ENCODE peak calls at places on chromosomes 1 and 21, in four cellular contexts. G is aorta, Z is fibroblast of lung, R is thoracic aorta. C is an unnamed sample.

GRCh38 chr1:204359474-204360255 is at the start of gene PLEKHA6:
- DNase-seq in G (peak), Z (peak), R (no peak), C (peak)

GRCh38 chr1:229454056-229454455 is 20.2 kb upstream of the ACTA1 start:
- DNase-seq in G (no peak), Z (no peak), R (no peak), C (no peak)

GRCh38 chr1:230332429-230333088 is 93.6 kb downstream of the PGBD5 start:
- DNase-seq in G (peak), Z (no peak), R (no peak), C (no peak)

GRCh38 chr1:66929289-66929688 is 4.5 kb downstream of the MIER1 start:
- DNase-seq in G (no peak), Z (no peak), R (no peak), C (no peak)

GRCh38 chr1:210072129-210072528 is 134.1 kb downstream of the SYT14 start:
- DNase-seq in G (no peak), Z (no peak), R (no peak), C (no peak)

GRCh38 chr1:226809785-226810571 is 60.4 kb upstream of the PSEN2 start:
- DNase-seq in G (no peak), Z (no peak), R (no peak), C (no peak)

GRCh38 chr1:109807822-109808680 is 44.3 kb upstream of the EPS8L3 start:
- DNase-seq in G (peak), Z (peak), R (no peak), C (no peak)

GRCh38 chr1:197526736-197527371 is 248.4 kb downstream of the DENND1B start:
- DNase-seq in G (no peak), Z (peak), R (no peak), C (no peak)

GRCh38 chr1:45913183-45913924 is 109.9 kb downstream of the MAST2 start:
- DNase-seq in G (no peak), Z (peak), R (peak), C (no peak)

GRCh38 chr1:163055531-163055930 is 13.6 kb upstream of the RGS4 start:
- DNase-seq in G (no peak), Z (no peak), R (no peak), C (no peak)

GRCh38 chr21:38438476-38438893 is 59.8 kb downstream of the ERG start:
- DNase-seq in G (peak), Z (peak), R (no peak), C (no peak)

GRCh38 chr1:246492611-246493245 is 14.4 kb downstream of the SMYD3 start:
- DNase-seq in G (no peak), Z (peak), R (no peak), C (no peak)

GRCh38 chr1:84997667-84998600 is 1.0 kb upstream of the MCOLN2 start:
- DNase-seq in G (no peak), Z (peak), R (no peak), C (no peak)

GRCh38 chr1:218242171-218242570 is 42.9 kb upstream of the RRP15 start:
- DNase-seq in G (no peak), Z (no peak), R (no peak), C (no peak)

GRCh38 chr1:8378202-8378601 is 60.3 kb downstream of the SLC45A1 start:
- DNase-seq in G (no peak), Z (peak), R (no peak), C (no peak)

GRCh38 chr1:100430368-100430767 is 78.1 kb downstream of the CDC14A start:
- DNase-seq in G (no peak), Z (peak), R (no peak), C (no peak)

GRCh38 chr1:44407430-44408180 is 2.5 kb downstream of the RNF220 start:
- DNase-seq in G (peak), Z (no peak), R (no peak), C (no peak)

GRCh38 chr1:200535605-200536004 is 84.9 kb downstream of the KIF14 start:
- DNase-seq in G (no peak), Z (peak), R (no peak), C (no peak)

GRCh38 chr1:113758631-113759340 is 500 bp downstream of the PHTF1 start:
- DNase-seq in G (peak), Z (peak), R (peak), C (peak)

GRCh38 chr1:56120021-56120420 is 459.3 kb downstream of the PLPP3 start:
- DNase-seq in G (no peak), Z (peak), R (no peak), C (no peak)

GRCh38 chr1:54876814-54877213 is 10.2 kb downstream of the DHCR24 start:
- DNase-seq in G (no peak), Z (no peak), R (no peak), C (no peak)

GRCh38 chr1:224718470-224719053 is 102.4 kb downstream of the CNIH3 start:
- DNase-seq in G (peak), Z (no peak), R (no peak), C (no peak)

GRCh38 chr21:45032977-45033705 is 41.2 kb upstream of the ADARB1 start:
- DNase-seq in G (peak), Z (peak), R (no peak), C (no peak)

GRCh38 chr1:54265661-54266060 is 65.7 kb downstream of the MRPL37 start:
- DNase-seq in G (no peak), Z (no peak), R (no peak), C (no peak)

GRCh38 chr1:41719128-41719527 is 199.6 kb downstream of the HIVEP3 start:
- DNase-seq in G (no peak), Z (no peak), R (no peak), C (no peak)

GRCh38 chr1:201145816-201146215 is 8.5 kb downstream of the TMEM9 start:
- DNase-seq in G (no peak), Z (no peak), R (no peak), C (no peak)

GRCh38 chr1:156291226-156292061 is 4.0 kb downstream of the GLMP start:
- DNase-seq in G (peak), Z (peak), R (peak), C (peak)

GRCh38 chr1:7290971-7291970 is 479.8 kb upstream of the VAMP3 start:
- DNase-seq in G (no peak), Z (peak), R (no peak), C (peak)

GRCh38 chr1:109828756-109829505 is 65.2 kb upstream of the EPS8L3 start:
- DNase-seq in G (no peak), Z (no peak), R (no peak), C (no peak)

GRCh38 chr1:6490181-6491075 is 1.0 kb downstream of the PLEKHG5 start:
- DNase-seq in G (peak), Z (peak), R (no peak), C (no peak)

GRCh38 chr1:243254927-243255790 is at the start of gene CEP170:
- DNase-seq in G (peak), Z (peak), R (peak), C (peak)

GRCh38 chr1:3315991-3316943 is 138.2 kb upstream of the ARHGEF16 start:
- DNase-seq in G (no peak), Z (no peak), R (no peak), C (no peak)

GRCh38 chr1:44786138-44786840 is 1.7 kb downstream of the BEST4 start:
- DNase-seq in G (peak), Z (peak), R (no peak), C (peak)

DNA sequence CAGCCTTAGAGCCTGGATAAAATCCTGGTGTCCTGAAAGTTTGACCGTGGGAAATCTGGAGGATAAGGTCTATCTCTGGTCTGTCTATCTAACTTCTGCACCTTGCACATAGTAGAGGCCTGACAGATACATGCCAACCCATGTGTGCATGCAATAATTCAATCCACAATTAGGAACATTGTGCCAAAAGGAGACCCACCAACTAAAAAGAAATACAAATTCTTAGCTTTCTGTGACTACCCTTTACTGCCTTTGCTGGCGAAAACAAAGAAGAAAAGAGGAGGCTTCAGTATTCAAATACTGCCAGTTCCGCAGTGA is 381 bp upstream of the KLHL20 start:
- DNase-seq in G (no peak), Z (no peak), R (no peak), C (no peak)
- H3K27ac ChIP-seq in G (peak), Z (peak), R (peak), C (peak)

DNA sequence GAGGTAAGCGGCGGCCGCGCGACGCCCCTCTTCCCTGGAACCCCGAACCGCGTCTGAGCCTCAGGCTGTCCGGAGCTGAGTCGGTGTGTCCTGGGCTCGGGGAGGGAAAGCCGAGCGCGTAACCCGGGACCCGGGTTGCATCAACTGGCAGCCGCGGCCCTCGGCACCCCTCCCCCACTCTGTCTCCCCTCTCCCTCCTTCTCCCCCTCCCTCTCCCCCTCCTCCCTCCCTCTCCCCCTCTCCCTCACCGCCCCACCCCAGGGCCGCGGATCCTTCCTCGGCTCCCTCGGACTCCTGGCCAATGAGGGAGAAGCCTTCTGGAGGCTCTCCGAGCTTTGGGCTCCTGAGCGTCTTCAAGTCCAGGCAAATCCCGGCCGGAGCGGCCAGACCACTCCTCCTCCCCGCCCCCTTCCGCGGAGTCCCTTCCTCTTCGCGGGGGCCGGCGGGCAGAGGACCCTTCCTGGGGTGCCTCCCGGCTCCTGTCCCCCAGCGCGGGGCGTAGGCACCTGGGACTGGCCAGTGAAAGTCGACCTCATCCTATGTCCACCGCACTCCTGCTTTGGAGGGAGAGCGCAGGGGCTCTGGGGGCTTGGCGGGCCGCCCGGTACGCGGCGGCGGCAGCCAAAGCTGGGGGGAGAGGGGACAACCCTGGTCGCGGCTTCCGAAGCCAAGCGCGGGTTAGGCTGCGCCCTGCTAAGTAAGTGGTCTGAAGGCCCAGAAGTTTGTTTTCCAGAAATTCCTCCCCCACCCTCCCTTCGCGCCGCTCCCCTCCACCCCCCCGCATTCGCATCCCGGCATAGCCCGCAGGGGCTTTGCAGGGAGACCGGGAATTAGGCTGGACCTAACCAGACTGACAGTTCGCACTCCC is 851 bp downstream of the SESN2 start:
- DNase-seq in G (peak), Z (peak), R (no peak), C (no peak)
- H3K27ac ChIP-seq in G (no peak), Z (peak), R (peak), C (peak)

GRCh38 chr1:33036526-33037503 is at the start of gene AK2:
- DNase-seq in G (peak), Z (peak), R (peak), C (peak)
- H3K27ac ChIP-seq in G (no peak), Z (peak), R (no peak), C (peak)

DNA sequence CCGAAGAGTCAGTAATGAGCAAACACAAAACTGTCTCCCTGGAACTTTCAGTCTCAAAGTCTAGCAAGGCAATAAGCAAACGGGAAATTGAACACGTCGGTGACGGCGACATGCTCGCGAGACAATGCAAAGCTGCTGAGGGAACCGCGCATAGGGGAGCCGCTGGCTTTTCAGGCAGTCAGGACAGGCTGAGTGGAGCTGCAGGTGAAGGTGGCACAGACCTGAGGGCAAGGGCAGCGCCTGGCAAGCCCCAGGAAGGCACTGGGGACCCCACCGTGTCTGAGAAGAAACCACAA is 4.9 kb downstream of the INTS11 start:
- DNase-seq in G (no peak), Z (no peak), R (no peak), C (no peak)
- H3K27ac ChIP-seq in G (no peak), Z (no peak), R (peak), C (no peak)

GRCh38 chr1:211576717-211577116 is 2.2 kb downstream of the SLC30A1 start:
- DNase-seq in G (no peak), Z (no peak), R (no peak), C (no peak)

GRCh38 chr1:211578640-211579433 is at the start of gene SLC30A1:
- DNase-seq in G (peak), Z (peak), R (peak), C (peak)

GRCh38 chr1:211579434-211580302 is 707 bp upstream of the SLC30A1 start:
- DNase-seq in G (peak), Z (peak), R (peak), C (peak)

GRCh38 chr1:211577826-211578639 is 928 bp downstream of the SLC30A1 start:
- DNase-seq in G (peak), Z (peak), R (no peak), C (peak)

DNA sequence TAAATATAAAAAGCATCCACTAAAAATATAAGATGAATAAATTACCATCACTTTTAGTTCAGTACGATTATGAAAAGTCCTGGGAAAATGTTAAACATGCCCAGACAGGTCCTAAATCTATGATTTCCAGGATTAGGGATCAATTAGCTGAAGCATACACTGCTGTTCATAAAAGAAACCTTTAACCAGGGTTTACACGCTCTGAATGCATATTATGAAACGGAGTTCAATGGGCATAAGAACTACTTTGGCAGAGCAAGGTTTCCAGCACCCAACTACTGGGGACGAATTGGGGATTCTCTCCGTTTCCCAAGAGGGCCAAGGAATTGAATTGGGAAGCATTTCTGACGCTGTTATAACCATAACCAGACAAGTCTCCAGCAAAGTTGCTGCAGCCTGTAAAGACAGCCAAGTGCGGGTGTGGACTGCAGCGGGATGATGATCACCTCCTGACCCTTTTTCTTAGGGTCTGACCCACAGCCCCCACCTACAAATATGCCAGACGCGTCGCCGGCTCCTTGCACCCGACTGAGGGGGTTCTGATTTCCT is 1.6 kb downstream of the SLC30A1 start:
- DNase-seq in G (no peak), Z (peak), R (no peak), C (no peak)
- H3K27ac ChIP-seq in G (no peak), Z (peak), R (no peak), C (peak)

DNA sequence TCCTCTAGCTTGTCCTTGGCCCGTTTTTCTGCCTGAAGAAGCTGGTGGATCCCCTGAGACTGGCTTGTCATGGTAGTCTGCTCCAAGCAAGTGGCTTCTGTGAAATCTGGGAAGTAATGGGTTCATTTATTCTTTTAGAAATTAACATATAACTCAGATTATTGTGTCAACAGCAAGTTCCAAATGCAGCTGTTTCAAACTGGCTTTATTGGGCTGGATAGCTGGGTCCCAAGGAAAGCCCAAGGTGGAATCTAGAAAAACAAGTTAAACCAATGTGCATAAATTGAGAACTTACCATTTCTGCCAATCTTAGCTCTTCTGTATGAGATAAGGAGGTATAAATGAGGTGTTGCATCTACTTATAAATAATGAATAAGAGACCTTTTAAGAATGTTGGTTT is at the start of gene ATP6V1G3:
- DNase-seq in G (no peak), Z (no peak), R (no peak), C (no peak)
- H3K27ac ChIP-seq in G (no peak), Z (no peak), R (no peak), C (no peak)

GRCh38 chr21:42038393-42038792 is 28.2 kb upstream of the ZBTB21 start:
- DNase-seq in G (peak), Z (no peak), R (no peak), C (no peak)
- H3K27ac ChIP-seq in G (no peak), Z (peak), R (no peak), C (no peak)

GRCh38 chr1:31814041-31814511 is 1.7 kb downstream of the SPOCD1 start:
- DNase-seq in G (no peak), Z (no peak), R (no peak), C (no peak)
- H3K27ac ChIP-seq in G (no peak), Z (no peak), R (no peak), C (peak)

GRCh38 chr1:169142129-169142528 is 35.6 kb downstream of the ATP1B1 start:
- DNase-seq in G (no peak), Z (no peak), R (no peak), C (no peak)

GRCh38 chr1:169146536-169147214 is 40.2 kb downstream of the ATP1B1 start:
- DNase-seq in G (no peak), Z (no peak), R (no peak), C (no peak)

GRCh38 chr1:169143984-169144383 is 37.5 kb downstream of the ATP1B1 start:
- DNase-seq in G (no peak), Z (no peak), R (no peak), C (no peak)

GRCh38 chr1:169143351-169143750 is 36.9 kb downstream of the ATP1B1 start:
- DNase-seq in G (no peak), Z (no peak), R (no peak), C (no peak)

GRCh38 chr1:169144941-169145626 is 38.6 kb downstream of the ATP1B1 start:
- DNase-seq in G (no peak), Z (no peak), R (no peak), C (no peak)
- H3K27ac ChIP-seq in G (no peak), Z (no peak), R (no peak), C (peak)

C was measured in substantia nigra.